ENCODE peak calls at places on chromosomes 16 and 17, in nine cellular contexts. H is NCI-H1930, V is pons, T is EH, Z is GM23248, Y is endothelial cell, B is T-helper 1 cell, W is NCI-H460, Q is Kasumi-1. D is an unnamed sample.
A peak's percentile ranks its signal among the peaks of the same experiment; 100 is the strongest.

GRCh38 chr17:7883781-7884386 is 4.7 kb upstream of the CHD3 start:
- DNase-seq in V (no peak), Q (no peak), H (no peak), B (peak; percentile 29), Y (no peak), T (peak; percentile 30), Z (peak; percentile 54), W (no peak), D (no peak)

GRCh38 chr17:82848022-82848592 is 8.3 kb upstream of the ZNF750 start:
- DNase-seq in V (no peak), W (no peak), Z (no peak), Y (no peak), H (no peak), T (peak; percentile 74), Q (no peak), B (no peak), D (no peak)

GRCh38 chr16:53821957-53822625 is 118.1 kb downstream of the FTO start:
- DNase-seq in B (no peak), T (peak; percentile 92), Q (no peak), Z (peak; percentile 90), V (no peak), W (no peak), H (no peak), Y (no peak), D (no peak)

GRCh38 chr17:11935734-11936406 is 61.4 kb downstream of the ZNF18 start:
- DNase-seq in Q (peak; percentile 29), Y (peak; percentile 70), T (peak; percentile 22), H (peak; percentile 46), B (no peak), W (peak; percentile 59), V (peak; percentile 62), Z (peak; percentile 40), D (no peak)

GRCh38 chr16:57187508-57187854 is 1.4 kb downstream of the RSPRY1 start:
- DNase-seq in W (no peak), T (no peak), V (no peak), Z (no peak), Y (no peak), H (no peak), B (no peak), Q (peak; percentile 40), D (peak; percentile 29)

GRCh38 chr16:49967012-49967559 is 57.9 kb upstream of the CNEP1R1 start:
- DNase-seq in V (no peak), H (no peak), Q (no peak), W (no peak), T (no peak), B (no peak), Y (no peak), Z (no peak), D (no peak)

GRCh38 chr17:7997186-7997585 is 5.2 kb upstream of the GUCY2D start:
- DNase-seq in B (no peak), V (no peak), Z (peak; percentile 61), W (peak; percentile 26), Q (no peak), Y (peak; percentile 45), H (no peak), T (peak; percentile 35), D (no peak)

GRCh38 chr17:31571124-31571892 is 179.8 kb downstream of the RAB11FIP4 start:
- DNase-seq in W (no peak), V (no peak), Y (no peak), Z (peak; percentile 94), B (no peak), H (no peak), T (peak; percentile 90), Q (no peak), D (no peak)

GRCh38 chr17:57810740-57811632 is 38.9 kb downstream of the MRPS23 start:
- DNase-seq in H (peak; percentile 69), Y (no peak), W (no peak), T (peak; percentile 69), Q (peak; percentile 88), V (peak; percentile 69), B (no peak), Z (peak; percentile 52), D (no peak)

GRCh38 chr17:6077746-6078145 is 7.6 kb downstream of the WSCD1 start:
- DNase-seq in H (no peak), W (no peak), T (no peak), V (no peak), Z (no peak), B (no peak), Y (no peak), Q (no peak), D (no peak)

GRCh38 chr16:30009085-30009862 is 1.6 kb downstream of the DOC2A start:
- DNase-seq in Y (no peak), B (no peak), T (no peak), Z (peak; percentile 43), V (no peak), W (no peak), H (no peak), Q (no peak), D (no peak)

GRCh38 chr16:87145181-87146176 is 171.7 kb downstream of the C16orf95 start:
- DNase-seq in W (no peak), Y (no peak), T (peak; percentile 87), Z (peak; percentile 51), B (no peak), V (no peak), H (no peak), Q (peak; percentile 61), D (no peak)

GRCh38 chr17:63832455-63832854 is 5.0 kb upstream of the FTSJ3 start:
- DNase-seq in Q (peak; percentile 42), Y (no peak), H (no peak), W (no peak), V (no peak), B (no peak), T (no peak), Z (no peak), D (no peak)

GRCh38 chr17:413016-413350 is 60.4 kb upstream of the RPH3AL start:
- DNase-seq in T (no peak), Z (no peak), H (no peak), Q (no peak), W (no peak), V (no peak), B (no peak), Y (no peak), D (no peak)

D was measured in GM06990.